ENCODE peak calls at places on chromosomes 11 and 22, in four cellular contexts. Y, A, Q and S are unnamed samples.

GRCh38 chr11:104661481-104661880 is 236.8 kb downstream of the CASP12 start:
- DNase-seq in Y (no peak), A (no peak), Q (no peak), S (no peak)

GRCh38 chr11:120545813-120546212 is 34.3 kb downstream of the GRIK4 start:
- DNase-seq in Q (no peak), Y (no peak), A (no peak), S (no peak)

GRCh38 chr22:20524004-20524481 is 16.6 kb downstream of the MED15 start:
- DNase-seq in A (no peak), Q (no peak), Y (no peak), S (no peak)

GRCh38 chr11:120929090-120929489 is 94.8 kb upstream of the TBCEL start:
- DNase-seq in A (no peak), Q (no peak), Y (no peak), S (no peak)

GRCh38 chr11:57444362-57445074 is 15.8 kb upstream of the RTN4RL2 start:
- DNase-seq in Q (no peak), A (no peak), Y (no peak), S (no peak)

GRCh38 chr22:23772315-23773246 is at the start of gene MMP11:
- DNase-seq in Y (peak; percentile 81), Q (no peak), A (peak; percentile 88), S (peak; percentile 88)

GRCh38 chr11:134668796-134669195 is 256.8 kb upstream of the B3GAT1 start:
- DNase-seq in A (no peak), Q (no peak), Y (no peak), S (no peak)

GRCh38 chr22:29108137-29108536 is 35.3 kb downstream of the KREMEN1 start:
- DNase-seq in Y (no peak), A (no peak), Q (no peak), S (no peak)

GRCh38 chr22:37496651-37497599 is 10.7 kb upstream of the MFNG start:
- DNase-seq in A (peak; percentile 63), Q (no peak), Y (no peak), S (no peak)

GRCh38 chr11:121249039-121249663 is 43.4 kb upstream of the SC5D start:
- DNase-seq in Q (peak; percentile 36), Y (no peak), A (peak; percentile 51), S (no peak)

GRCh38 chr11:118892515-118892914 is 8.8 kb downstream of the CXCR5 start:
- DNase-seq in A (no peak), Y (no peak), Q (peak; percentile 72), S (no peak)

GRCh38 chr22:30279389-30279788 is 9.9 kb downstream of the CASTOR1 start:
- DNase-seq in Y (peak; percentile 93), Q (no peak), A (no peak), S (no peak)

GRCh38 chr11:101128571-101129202 is 926 bp downstream of the PGR start:
- DNase-seq in Q (no peak), A (peak; percentile 36), Y (peak; percentile 61), S (peak; percentile 78)

GRCh38 chr11:71446942-71447688 is 1.1 kb downstream of the DHCR7 start:
- DNase-seq in A (peak; percentile 66), Y (no peak), Q (no peak), S (no peak)

GRCh38 chr11:86940122-86940777 is 14.9 kb downstream of the FZD4 start:
- DNase-seq in A (no peak), Q (no peak), Y (no peak), S (peak; percentile 75)

GRCh38 chr11:86938900-86939880 is 16.0 kb downstream of the FZD4 start:
- DNase-seq in Y (no peak), Q (no peak), A (peak; percentile 58), S (no peak)

GRCh38 chr11:86934933-86935579 is 20.1 kb downstream of the FZD4 start:
- DNase-seq in A (no peak), Q (no peak), Y (no peak), S (no peak)

GRCh38 chr11:86941077-86941870 is 13.9 kb downstream of the FZD4 start:
- DNase-seq in Y (no peak), Q (no peak), A (no peak), S (no peak)

GRCh38 chr11:86938203-86938899 is 16.8 kb downstream of the FZD4 start:
- DNase-seq in Q (no peak), Y (no peak), A (no peak), S (no peak)
- H3K4me1 ChIP-seq in Q (no peaks in the 10 kb centered on the region), Y (peaks cover 51% of the 10 kb centered on the region), A (peaks cover 8% of the 10 kb centered on the region), S (peaks cover 23% of the 10 kb centered on the region)

DNA sequence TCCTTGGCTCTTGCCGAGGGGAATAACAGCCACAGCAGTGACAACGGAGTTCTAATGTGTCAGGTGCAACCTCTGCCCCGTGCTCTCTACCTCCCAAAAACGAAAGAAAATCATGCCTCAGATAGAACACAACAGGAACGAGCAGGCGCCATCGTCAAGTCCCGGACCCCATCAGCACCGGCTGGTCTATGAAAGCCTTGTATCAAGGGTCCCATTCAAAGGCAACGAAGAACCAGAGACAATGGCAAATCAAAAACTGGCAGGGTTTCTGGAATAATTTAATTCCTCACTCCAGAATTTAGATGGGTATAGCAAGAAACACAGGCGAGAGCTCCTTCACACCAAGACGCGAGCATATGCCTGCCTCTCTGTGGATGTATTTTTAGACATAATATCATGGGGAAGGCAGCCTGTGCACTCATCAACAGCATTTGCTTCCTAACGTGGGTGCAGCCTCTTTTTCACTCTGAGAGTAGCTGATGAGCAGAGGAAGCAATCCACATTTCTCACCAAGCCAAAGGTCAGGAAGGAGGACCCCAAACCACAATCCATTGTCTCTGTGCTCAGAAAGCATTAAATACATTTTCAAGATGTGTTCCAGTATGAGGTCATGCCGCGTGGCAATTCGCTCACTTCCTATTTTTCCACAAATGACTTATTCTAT is 193.4 kb upstream of the BLID start:
- DNase-seq in A (no peak), Q (no peak), Y (no peak), S (no peak)
- H3K4me3 ChIP-seq in A (no peak overlapping the region), Q (no peak overlapping the region), Y (no peak overlapping the region), S (peak overlapping the region; percentile 44)

DNA sequence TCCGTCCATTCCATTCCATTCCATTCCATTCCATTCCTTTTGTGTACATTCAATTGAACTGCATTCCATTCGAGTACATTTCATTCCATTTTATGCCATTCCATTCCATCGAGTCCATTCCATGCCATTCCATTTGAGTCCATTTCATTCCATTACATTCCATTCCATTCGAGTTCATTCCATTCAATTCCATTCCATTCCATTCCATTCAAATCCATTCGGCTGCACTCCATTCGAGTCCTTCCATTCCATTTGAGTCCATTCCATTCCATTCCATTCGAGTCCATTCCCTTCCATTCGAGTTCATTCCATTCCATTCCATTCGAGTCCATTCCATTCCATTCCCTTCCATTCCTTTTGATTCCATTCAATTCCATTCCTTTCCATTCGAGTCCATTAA is 4800.6 kb upstream of the OR11H1 start:
- DNase-seq in Q (no peak), Y (no peak), A (no peak), S (no peak)
- H3K9me3 ChIP-seq in Q (peaks cover 17% of the 10 kb centered on the region), Y (peaks cover 8% of the 10 kb centered on the region), A (peaks cover 26% of the 10 kb centered on the region), S (peaks cover 2% of the 10 kb centered on the region)

GRCh38 chr22:49726022-49726681 is 101.5 kb downstream of the BRD1 start:
- DNase-seq in Q (no peak), Y (no peak), A (no peak), S (no peak)
- H3K4me1 ChIP-seq in Q (peaks cover 10% of the 10 kb centered on the region), Y (no peaks in the 10 kb centered on the region), A (no peaks in the 10 kb centered on the region), S (no peaks in the 10 kb centered on the region)

GRCh38 chr11:69050592-69051380 is 2.1 kb downstream of the TPCN2 start:
- DNase-seq in A (no peak), Q (no peak), Y (no peak), S (no peak)
- H3K4me3 ChIP-seq in A (no peak overlapping the region), Q (no peak overlapping the region), Y (no peak overlapping the region), S (no peak overlapping the region)

GRCh38 chr11:3357302-3357701 is 21.6 kb downstream of the ZNF195 start:
- DNase-seq in Q (no peak), A (no peak), Y (no peak), S (no peak)

GRCh38 chr11:3356858-3357257 is 22.1 kb downstream of the ZNF195 start:
- DNase-seq in A (no peak), Q (no peak), Y (no peak), S (no peak)

GRCh38 chr11:3357994-3358676 is 20.8 kb downstream of the ZNF195 start:
- DNase-seq in A (no peak), Y (no peak), Q (no peak), S (no peak)

GRCh38 chr11:3359092-3359824 is 19.7 kb downstream of the ZNF195 start:
- DNase-seq in Y (no peak), Q (no peak), A (no peak), S (no peak)
- H3K9me3 ChIP-seq in Y (peaks cover 73% of the 10 kb centered on the region), Q (peaks cover 17% of the 10 kb centered on the region), A (peaks cover 59% of the 10 kb centered on the region), S (peaks cover 14% of the 10 kb centered on the region)

GRCh38 chr11:44746894-44747293 is 20.1 kb downstream of the TSPAN18 start:
- DNase-seq in A (no peak), Y (no peak), Q (no peak), S (peak; percentile 55)

GRCh38 chr11:44741976-44742375 is 15.2 kb downstream of the TSPAN18 start:
- DNase-seq in Q (no peak), A (no peak), Y (no peak), S (no peak)

GRCh38 chr11:44743326-44743725 is 16.6 kb downstream of the TSPAN18 start:
- DNase-seq in Q (no peak), Y (peak; percentile 43), A (no peak), S (no peak)

GRCh38 chr11:44742470-44742869 is 15.7 kb downstream of the TSPAN18 start:
- DNase-seq in A (no peak), Q (no peak), Y (no peak), S (no peak)

GRCh38 chr11:44744160-44744559 is 17.4 kb downstream of the TSPAN18 start:
- DNase-seq in A (no peak), Q (no peak), Y (peak; percentile 0), S (no peak)
- H3K4me1 ChIP-seq in A (peaks cover 16% of the 10 kb centered on the region), Q (peaks cover 33% of the 10 kb centered on the region), Y (peaks cover 5% of the 10 kb centered on the region), S (no peaks in the 10 kb centered on the region)

GRCh38 chr11:114064216-114064615 is 4.7 kb downstream of the ZBTB16 start:
- DNase-seq in A (no peak), Y (no peak), Q (no peak), S (no peak)

GRCh38 chr11:114063829-114064201 is 4.3 kb downstream of the ZBTB16 start:
- DNase-seq in Y (no peak), Q (no peak), A (no peak), S (no peak)

GRCh38 chr11:114065094-114065493 is 5.6 kb downstream of the ZBTB16 start:
- DNase-seq in Q (no peak), Y (no peak), A (no peak), S (no peak)

GRCh38 chr11:114068327-114068726 is 8.8 kb downstream of the ZBTB16 start:
- DNase-seq in Q (no peak), A (no peak), Y (no peak), S (no peak)

DNA sequence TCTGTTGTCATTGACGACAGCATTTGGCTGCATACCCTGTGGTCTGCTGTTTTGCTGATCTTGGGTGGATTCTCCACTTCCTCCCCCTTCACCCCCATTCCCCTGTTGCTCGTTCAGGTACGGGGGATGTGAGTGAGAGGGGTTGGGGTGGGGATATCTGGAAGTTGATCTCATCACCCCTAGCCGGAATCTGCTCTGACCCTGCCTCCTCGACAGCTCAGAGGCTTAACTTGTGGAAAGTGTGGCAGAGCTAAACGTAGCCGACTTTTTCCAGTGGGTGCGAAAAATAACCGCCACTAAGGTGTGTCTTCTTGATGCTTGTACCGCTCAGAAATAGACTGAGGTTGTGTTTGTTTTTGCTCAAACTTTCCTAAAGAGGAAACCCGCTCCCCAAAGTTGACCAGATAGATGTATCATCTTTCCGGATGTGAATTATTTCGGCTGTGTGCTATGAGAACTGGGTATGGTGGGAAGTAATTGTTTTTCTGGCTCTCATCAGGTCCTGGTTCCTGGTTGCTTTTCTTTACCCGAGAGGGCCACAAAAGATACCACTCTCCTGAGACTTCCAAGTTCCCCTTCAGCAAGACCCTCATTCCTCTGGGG is 6.6 kb downstream of the ZBTB16 start:
- DNase-seq in Y (no peak), A (no peak), Q (no peak), S (no peak)
- H3K4me3 ChIP-seq in Y (peak overlapping the region; percentile 95), A (no peak overlapping the region), Q (no peak overlapping the region), S (peak overlapping the region; percentile 64)